ENCODE peak calls at places on chromosomes 13 and 19, in six cellular contexts. C, N, P, R, W and Z are unnamed samples.

GRCh38 chr13:35855531-35856019 is 275.6 kb downstream of the DCLK1 start:
- DNase-seq in C (no peak), N (peak; percentile 96), P (peak; percentile 77), R (no peak), W (no peak), Z (no peak)

GRCh38 chr19:18220632-18221275 is 5.5 kb downstream of the PDE4C start:
- DNase-seq in C (no peak), N (peak; percentile 99), P (no peak), R (no peak), W (no peak), Z (no peak)

GRCh38 chr19:5292843-5293606 is 47.6 kb downstream of the PTPRS start:
- DNase-seq in C (peak; percentile 50), N (peak; percentile 93), P (peak; percentile 67), R (peak; percentile 66), W (peak; percentile 20), Z (no peak)

GRCh38 chr13:34623331-34623730 is 318.7 kb upstream of the NBEA start:
- DNase-seq in C (no peak), N (peak; percentile 60), P (no peak), R (no peak), W (no peak), Z (no peak)

GRCh38 chr19:45051929-45052579 is 13.2 kb downstream of the CLASRP start:
- DNase-seq in C (no peak), N (no peak), P (no peak), R (no peak), W (no peak), Z (no peak)

GRCh38 chr13:42215578-42216421 is 56.2 kb upstream of the AKAP11 start:
- DNase-seq in C (no peak), N (peak; percentile 78), P (peak; percentile 53), R (no peak), W (no peak), Z (no peak)

GRCh38 chr19:33627526-33627925 is 5.8 kb downstream of the CHST8 start:
- DNase-seq in C (no peak), N (no peak), P (no peak), R (no peak), W (no peak), Z (no peak)

GRCh38 chr13:86282450-86282849 is 483.2 kb upstream of the SLITRK6 start:
- DNase-seq in C (no peak), N (no peak), P (peak; percentile 42), R (no peak), W (no peak), Z (no peak)

GRCh38 chr13:25887962-25888655 is 163.7 kb downstream of the SHISA2 start:
- DNase-seq in C (no peak), N (no peak), P (no peak), R (no peak), W (no peak), Z (no peak)

GRCh38 chr19:12996542-12997094 is 1.3 kb downstream of the NFIX start:
- DNase-seq in C (peak; percentile 40), N (peak; percentile 82), P (peak; percentile 58), R (no peak), W (no peak), Z (no peak)

GRCh38 chr13:94329754-94330551 is 149.5 kb downstream of the DCT start:
- DNase-seq in C (no peak), N (no peak), P (peak; percentile 87), R (no peak), W (no peak), Z (no peak)

GRCh38 chr19:2952953-2953481 is 8.2 kb upstream of the ZNF77 start:
- DNase-seq in C (no peak), N (no peak), P (peak; percentile 89), R (no peak), W (no peak), Z (no peak)

GRCh38 chr19:33376423-33376822 is 2.9 kb downstream of the CEBPG start:
- DNase-seq in C (peak; percentile 82), N (no peak), P (peak; percentile 81), R (peak; percentile 84), W (no peak), Z (no peak)

GRCh38 chr19:4428326-4428975 is 26.0 kb downstream of the CHAF1A start:
- DNase-seq in C (no peak), N (peak; percentile 45), P (no peak), R (no peak), W (no peak), Z (no peak)

GRCh38 chr19:28521614-28522544 is 691.1 kb downstream of the UQCRFS1 start:
- DNase-seq in C (no peak), N (no peak), P (no peak), R (no peak), W (no peak), Z (no peak)

GRCh38 chr19:38557205-38557799 is 60.5 kb downstream of the MAP4K1 start:
- DNase-seq in C (no peak), N (no peak), P (peak; percentile 27), R (no peak), W (peak; percentile 50), Z (no peak)

GRCh38 chr19:13459351-13459750 is 46.9 kb downstream of the CACNA1A start:
- DNase-seq in C (no peak), N (peak; percentile 46), P (no peak), R (no peak), W (no peak), Z (no peak)

GRCh38 chr19:41309225-41310030 is 544 bp upstream of the CCDC97 start:
- DNase-seq in C (no peak), N (peak; percentile 59), P (peak; percentile 12), R (peak; percentile 33), W (no peak), Z (no peak)

GRCh38 chr13:94014461-94014860 is 465.0 kb downstream of the DCT start:
- DNase-seq in C (no peak), N (no peak), P (no peak), R (no peak), W (no peak), Z (no peak)

GRCh38 chr19:45079063-45079910 is at the start of gene GEMIN7:
- DNase-seq in C (peak; percentile 68), N (peak; percentile 94), P (peak; percentile 68), R (peak; percentile 72), W (peak; percentile 72), Z (no peak)

GRCh38 chr13:30567072-30567471 is 50.6 kb upstream of the USPL1 start:
- DNase-seq in C (no peak), N (no peak), P (no peak), R (no peak), W (no peak), Z (no peak)

GRCh38 chr19:18557474-18558201 is at the start of gene KXD1:
- DNase-seq in C (peak; percentile 99), N (peak; percentile 93), P (peak; percentile 99), R (peak; percentile 98), W (peak; percentile 98), Z (peak; percentile 88)

GRCh38 chr19:47742636-47743035 is 2.7 kb upstream of the NOP53 start:
- DNase-seq in C (no peak), N (no peak), P (no peak), R (no peak), W (no peak), Z (no peak)

GRCh38 chr19:11964496-11964857 is 363 bp upstream of the ZNF763 start:
- DNase-seq in C (no peak), N (no peak), P (no peak), R (no peak), W (no peak), Z (no peak)

GRCh38 chr19:53808710-53809125 is 15.4 kb downstream of the NLRP12 start:
- DNase-seq in C (no peak), N (peak; percentile 71), P (peak; percentile 76), R (no peak), W (no peak), Z (no peak)

GRCh38 chr13:41461527-41462124 is 4.3 kb downstream of the RGCC start:
- DNase-seq in C (no peak), N (no peak), P (no peak), R (no peak), W (no peak), Z (no peak)

GRCh38 chr19:32176591-32176990 is 168.8 kb upstream of the ZNF507 start:
- DNase-seq in C (no peak), N (no peak), P (no peak), R (no peak), W (no peak), Z (no peak)

GRCh38 chr19:41225238-41226052 is 6.4 kb downstream of the AXL start:
- DNase-seq in C (peak; percentile 68), N (no peak), P (peak; percentile 94), R (peak; percentile 88), W (no peak), Z (no peak)

GRCh38 chr19:56091066-56091490 is 30.0 kb downstream of the ZNF787 start:
- DNase-seq in C (no peak), N (no peak), P (peak; percentile 19), R (no peak), W (no peak), Z (no peak)

DNA sequence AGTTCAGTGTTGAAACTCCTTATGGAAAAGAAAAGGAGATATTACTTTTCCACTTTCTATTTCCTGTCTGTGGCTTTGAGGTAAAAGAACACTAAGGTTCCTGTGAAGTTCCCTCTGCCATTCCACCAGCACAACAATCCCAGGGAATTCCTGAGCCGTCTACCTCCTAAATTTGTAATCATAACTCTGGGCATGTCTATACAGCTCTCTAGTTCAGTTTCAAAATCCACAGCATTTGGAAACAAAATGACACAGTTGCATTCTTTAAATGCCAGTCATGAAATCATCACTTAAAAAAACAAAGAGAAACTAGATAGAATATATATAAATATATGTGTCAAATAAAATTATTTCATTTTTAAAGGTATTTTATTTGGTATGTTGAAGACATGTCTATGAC is 9.0 kb upstream of the THSD1 start:
- DNase-seq in C (no peak), N (no peak), P (no peak), R (no peak), W (no peak), Z (no peak)
- H3K4me1 ChIP-seq in C (peaks cover 12% of the 10 kb centered on the region), N (no peaks in the 10 kb centered on the region), P (no peaks in the 10 kb centered on the region), R (no peaks in the 10 kb centered on the region), W (no peaks in the 10 kb centered on the region), Z (no peaks in the 10 kb centered on the region)

DNA sequence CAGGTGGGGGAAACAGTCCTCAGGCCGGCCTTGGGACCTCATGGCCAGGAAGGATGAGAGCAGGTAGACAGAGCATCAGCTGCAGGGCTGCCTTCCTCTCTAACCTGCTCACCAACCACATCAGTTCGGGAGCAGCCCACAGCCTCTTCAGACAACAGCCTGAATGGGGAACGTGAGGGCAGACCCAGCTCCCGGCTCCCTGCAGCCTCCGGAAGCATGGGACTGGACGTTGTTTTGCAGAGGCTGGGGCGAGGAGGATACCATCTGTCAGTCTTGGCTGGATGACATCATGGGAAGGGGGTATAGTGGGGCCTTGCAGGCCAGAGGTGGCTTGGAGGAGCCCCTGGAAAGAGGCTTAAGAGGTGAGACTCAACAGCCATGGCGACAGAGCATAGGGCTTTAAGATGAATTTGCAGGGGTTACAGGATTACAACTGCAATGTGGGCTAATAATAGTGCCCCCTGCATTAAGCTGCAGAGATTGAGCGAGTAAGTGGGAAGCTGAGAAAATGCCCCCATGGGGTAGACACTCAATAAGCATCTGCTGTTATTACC is 1.5 kb downstream of the FXYD3 start:
- DNase-seq in C (no peak), N (no peak), P (no peak), R (no peak), W (no peak), Z (no peak)
- H3K4me1 ChIP-seq in C (peaks cover 13% of the 10 kb centered on the region), N (no peaks in the 10 kb centered on the region), P (peaks cover 63% of the 10 kb centered on the region), R (peaks cover 10% of the 10 kb centered on the region), W (peaks cover 8% of the 10 kb centered on the region), Z (peaks cover 33% of the 10 kb centered on the region)

GRCh38 chr13:51811046-51811445 is 7.1 kb upstream of the DHRS12 start:
- DNase-seq in C (no peak), N (no peak), P (no peak), R (no peak), W (no peak), Z (no peak)
- H3K4me1 ChIP-seq in C (peaks cover 5% of the 10 kb centered on the region), N (no peaks in the 10 kb centered on the region), P (peaks cover 6% of the 10 kb centered on the region), R (peaks cover 21% of the 10 kb centered on the region), W (peaks cover 26% of the 10 kb centered on the region), Z (peaks cover 6% of the 10 kb centered on the region)

GRCh38 chr13:114112231-114112825 is 20.1 kb downstream of the RASA3 start:
- DNase-seq in C (no peak), N (peak; percentile 79), P (no peak), R (peak; percentile 12), W (no peak), Z (no peak)
- H3K4me1 ChIP-seq in C (peaks cover 22% of the 10 kb centered on the region), N (peaks cover 11% of the 10 kb centered on the region), P (peaks cover 17% of the 10 kb centered on the region), R (peaks cover 31% of the 10 kb centered on the region), W (peaks cover 87% of the 10 kb centered on the region), Z (no peaks in the 10 kb centered on the region)